ENCODE peak calls at places on chromosome 2, in eight cellular contexts. X is adrenal gland, J is upper lobe of left lung, M is A549, Z is HCT116, G is heart left ventricle, O is IMR-90, E is stomach. U is an unnamed sample.

GRCh38 chr2:38174131-38174530 is 98.2 kb upstream of the CYP1B1 start:
- DNase-seq in E (no peak), X (no peak), Z (no peak), J (no peak), M (no peak), O (no peak), G (no peak), U (no peak)

GRCh38 chr2:38792751-38793150 is 14.7 kb downstream of the GEMIN6 start:
- DNase-seq in E (no peak), Z (no peak), O (no peak), X (no peak), G (no peak), M (no peak), J (no peak), U (no peak)

GRCh38 chr2:20561703-20562454 is 89.0 kb downstream of the HS1BP3 start:
- DNase-seq in Z (no peak), E (no peak), J (no peak), X (no peak), M (no peak), G (no peak), O (peak; percentile 81), U (no peak)

GRCh38 chr2:113806217-113806913 is 49.9 kb upstream of the SLC35F5 start:
- DNase-seq in M (peak; percentile 60), E (no peak), G (no peak), O (no peak), Z (no peak), J (no peak), X (no peak), U (no peak)

GRCh38 chr2:22807876-22808275 is 577.1 kb upstream of the KLHL29 start:
- DNase-seq in J (no peak), G (no peak), O (no peak), X (no peak), M (no peak), E (no peak), Z (no peak), U (no peak)

GRCh38 chr2:152558174-152559091 is 158.8 kb downstream of the PRPF40A start:
- DNase-seq in G (no peak), J (no peak), E (no peak), O (peak; percentile 94), Z (no peak), X (no peak), M (no peak), U (no peak)

GRCh38 chr2:144774786-144775185 is 254.9 kb upstream of the ZEB2 start:
- DNase-seq in X (no peak), Z (no peak), J (no peak), M (no peak), O (no peak), G (no peak), E (no peak), U (no peak)

GRCh38 chr2:45184606-45185005 is 175.4 kb upstream of the SIX2 start:
- DNase-seq in J (no peak), Z (peak; percentile 28), X (no peak), O (peak; percentile 61), M (no peak), G (no peak), E (no peak), U (no peak)

GRCh38 chr2:98634406-98635092 is 26.2 kb downstream of the UNC50 start:
- DNase-seq in J (no peak), Z (peak; percentile 7), G (no peak), M (peak; percentile 29), E (no peak), X (no peak), O (no peak), U (no peak)

GRCh38 chr2:36404312-36404711 is 48.7 kb downstream of the CRIM1 start:
- DNase-seq in O (no peak), E (no peak), J (no peak), M (peak; percentile 82), G (no peak), X (no peak), Z (peak; percentile 28), U (no peak)

GRCh38 chr2:36404754-36405153 is 49.2 kb downstream of the CRIM1 start:
- DNase-seq in G (no peak), X (no peak), M (no peak), J (no peak), E (no peak), Z (no peak), O (no peak), U (no peak)

GRCh38 chr2:36406296-36406695 is 50.7 kb downstream of the CRIM1 start:
- DNase-seq in J (no peak), G (no peak), X (no peak), Z (no peak), M (no peak), E (no peak), O (no peak), U (no peak)

GRCh38 chr2:36405183-36405582 is 49.6 kb downstream of the CRIM1 start:
- DNase-seq in O (no peak), X (no peak), M (peak; percentile 53), E (no peak), J (no peak), G (no peak), Z (no peak), U (no peak)

GRCh38 chr2:36403675-36404230 is 48.2 kb downstream of the CRIM1 start:
- DNase-seq in J (no peak), Z (peak; percentile 86), G (no peak), M (peak; percentile 97), X (no peak), O (peak; percentile 84), E (no peak), U (no peak)
- TF ChIP-seq POLR2A in J (no peak), Z (no peak), G (no peak), M (no peak), X (no peak), O (no peak), E (no peak), U (no peak)

GRCh38 chr2:233353101-233353768 is 1.1 kb upstream of the DGKD start:
- DNase-seq in X (no peak), J (no peak), E (peak; percentile 39), O (no peak), M (no peak), Z (no peak), G (no peak), U (no peak)

GRCh38 chr2:233355916-233356315 is 1.6 kb downstream of the DGKD start:
- DNase-seq in J (no peak), Z (no peak), G (no peak), X (no peak), E (no peak), M (no peak), O (no peak), U (no peak)

GRCh38 chr2:233353769-233354499 is at the start of gene DGKD:
- DNase-seq in O (no peak), G (peak; percentile 66), Z (peak; percentile 29), E (peak; percentile 69), M (peak; percentile 46), J (peak; percentile 64), X (peak; percentile 45), U (no peak)

GRCh38 chr2:233354971-233355574 is 779 bp downstream of the DGKD start:
- DNase-seq in E (peak; percentile 72), Z (no peak), G (peak; percentile 30), M (no peak), J (peak; percentile 49), O (no peak), X (peak; percentile 53), U (no peak)

DNA sequence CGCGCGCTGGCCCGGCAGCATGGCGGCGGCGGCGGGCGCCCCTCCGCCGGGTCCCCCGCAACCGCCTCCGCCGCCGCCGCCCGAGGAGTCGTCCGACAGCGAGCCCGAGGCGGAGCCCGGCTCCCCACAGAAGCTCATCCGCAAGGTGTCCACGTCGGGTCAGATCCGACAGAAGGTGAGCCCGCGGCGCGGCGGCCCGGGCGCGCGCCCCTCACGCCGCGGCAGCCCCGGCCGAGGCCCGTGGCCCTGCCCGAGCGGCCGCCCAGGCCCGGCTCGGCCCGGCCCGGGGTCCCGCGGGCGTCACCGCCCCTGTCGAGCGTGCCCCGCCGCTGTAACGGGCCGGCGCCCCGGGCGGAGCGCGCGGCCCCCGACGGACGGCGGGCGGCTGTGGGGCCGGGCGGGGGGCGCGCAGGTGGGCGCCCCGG is 218 bp downstream of the DGKD start:
- DNase-seq in E (no peak), X (peak; percentile 45), Z (no peak), O (no peak), M (no peak), J (no peak), G (no peak), U (no peak)
- H3K27ac ChIP-seq in E (no peak overlapping the region), X (no peak overlapping the region), Z (peak overlapping the region; percentile 63), O (peak overlapping the region; percentile 86), M (peak overlapping the region; percentile 91), J (peak overlapping the region; percentile 58), G (no peak overlapping the region), U (peak overlapping the region; percentile 46)

GRCh38 chr2:241499146-241499965 is 9.0 kb downstream of the STK25 start:
- DNase-seq in X (no peak), M (no peak), J (no peak), O (no peak), Z (no peak), E (no peak), G (no peak), U (no peak)
- TF ChIP-seq POLR2A in X (no peak), M (no peak), J (no peak), O (no peak), Z (no peak), E (no peak), G (no peak), U (no peak)

GRCh38 chr2:239574434-239575156 is 173.8 kb upstream of the HDAC4 start:
- DNase-seq in G (no peak), E (no peak), X (no peak), J (no peak), Z (no peak), O (no peak), M (no peak), U (no peak)
- H3K27ac ChIP-seq in G (no peak overlapping the region), E (no peak overlapping the region), X (no peak overlapping the region), J (no peak overlapping the region), Z (no peak overlapping the region), O (no peak overlapping the region), M (no peak overlapping the region), U (no peak overlapping the region)

DNA sequence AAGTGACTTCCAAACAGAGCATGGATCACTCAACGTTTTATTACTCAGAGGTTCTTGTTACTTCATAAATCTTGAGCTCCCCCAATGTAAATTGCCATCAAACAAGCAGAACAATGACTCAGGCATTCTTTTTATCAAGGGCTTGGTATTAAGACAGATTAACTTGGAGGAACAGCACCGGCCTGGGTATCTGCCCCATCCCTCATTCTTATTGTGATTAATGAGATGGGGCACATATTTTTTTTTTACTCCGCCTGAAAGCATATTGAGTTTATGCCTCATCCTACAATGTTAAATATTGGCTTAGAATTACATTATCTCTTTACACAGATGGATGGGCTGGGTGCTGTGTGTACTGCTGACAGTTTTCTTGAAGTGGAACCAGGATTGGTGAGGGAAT is 387.2 kb downstream of the CLIP4 start:
- DNase-seq in E (no peak), Z (no peak), J (no peak), X (no peak), M (peak; percentile 32), G (no peak), O (peak; percentile 63), U (no peak)
- TF ChIP-seq POLR2A in E (no peak), Z (no peak), J (no peak), X (no peak), M (no peak), G (no peak), O (no peak), U (no peak)

GRCh38 chr2:16438571-16439294 is 226.9 kb downstream of the CYRIA start:
- DNase-seq in G (no peak), J (no peak), O (no peak), M (no peak), Z (no peak), E (no peak), X (no peak), U (peak; percentile 82)
- H3K27ac ChIP-seq in G (no peak overlapping the region), J (no peak overlapping the region), O (no peak overlapping the region), M (no peak overlapping the region), Z (no peak overlapping the region), E (no peak overlapping the region), X (no peak overlapping the region), U (no peak overlapping the region)

U was measured in esophagus muscularis mucosa.